ENCODE peak calls at places on chromosome 20, in seven cellular contexts. Z, M, L, I, J, A and X are unnamed samples. For H3K27me3, the result is how much of the 10 kb centered on the place peaks cover.

GRCh38 chr20:57465486-57465885 is 59.5 kb downstream of the CTCFL start:
- DNase-seq in Z (peak), A (no peak), L (no peak), M (peak), I (no peak), J (no peak), X (no peak)

GRCh38 chr20:48797275-48797825 is 30.4 kb downstream of the PREX1 start:
- DNase-seq in J (peak), A (no peak), L (no peak), Z (peak), I (no peak), M (no peak), X (peak)

GRCh38 chr20:10131612-10132345 is 86.9 kb upstream of the SNAP25 start:
- DNase-seq in J (no peak), Z (no peak), I (peak), A (peak), L (peak), M (peak), X (peak)

GRCh38 chr20:60046011-60046413 is 87.8 kb downstream of the CDH26 start:
- DNase-seq in I (no peak), Z (no peak), A (no peak), M (no peak), J (no peak), L (no peak), X (no peak)

GRCh38 chr20:34970193-34971037 is 14.7 kb downstream of the MYH7B start:
- DNase-seq in J (no peak), I (no peak), L (no peak), A (no peak), M (no peak), Z (no peak), X (no peak)

GRCh38 chr20:6769953-6770831 is 2.7 kb downstream of the BMP2 start:
- DNase-seq in A (peak), M (peak), L (peak), Z (peak), I (peak), J (peak), X (peak)

GRCh38 chr20:20941468-20941889 is 164.7 kb downstream of the LINC00237 start:
- DNase-seq in M (no peak), J (no peak), Z (no peak), A (no peak), L (no peak), I (no peak), X (no peak)

GRCh38 chr20:63521602-63522001 is 1.0 kb downstream of the PPDPF start:
- DNase-seq in J (no peak), I (no peak), M (peak), A (no peak), Z (peak), L (no peak), X (peak)

GRCh38 chr20:432208-432607 is 24.1 kb downstream of the RBCK1 start:
- DNase-seq in A (no peak), L (no peak), M (no peak), J (no peak), Z (no peak), I (no peak), X (no peak)

GRCh38 chr20:8389381-8390368 is 257.6 kb downstream of the PLCB1 start:
- DNase-seq in J (no peak), A (no peak), L (no peak), I (no peak), M (no peak), Z (no peak), X (no peak)

DNA sequence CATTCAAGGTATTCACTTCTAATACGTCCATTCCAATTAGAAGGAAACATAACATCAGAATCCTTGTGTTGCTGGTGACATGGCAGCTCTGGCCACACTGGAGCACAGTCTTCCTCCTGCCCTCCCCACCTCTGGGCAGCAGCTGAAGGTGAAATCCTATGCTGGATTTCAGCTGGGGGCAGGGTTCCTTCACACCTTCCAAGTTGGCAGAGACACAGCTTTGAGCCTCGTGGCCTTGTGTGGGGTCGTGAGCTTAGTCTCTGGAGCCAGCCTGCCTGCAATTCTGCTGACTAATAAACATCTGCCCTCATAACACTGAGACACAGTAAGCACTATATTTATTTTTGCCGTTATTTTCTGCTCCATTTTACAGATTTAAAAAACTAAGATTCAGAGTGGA is 218.9 kb upstream of the RIN2 start:
- DNase-seq in A (no peak), J (no peak), I (no peak), M (no peak), Z (no peak), L (no peak), X (no peak)
- H3K27me3 ChIP-seq in A (under half), J (under half), I (under half), M (under half), Z (under half), L (under half), X (under half)

GRCh38 chr20:53594068-53595017 is 704 bp upstream of the ZNF217 start:
- DNase-seq in A (peak), L (peak), J (peak), Z (peak), M (peak), I (peak), X (peak)
- TF ChIP-seq CTCF in A (peak), L (no peak), J (no peak), Z (peak), M (peak), I (no peak), X (peak)

GRCh38 chr20:45969712-45970634 is 2.0 kb downstream of the ZNF335 start:
- DNase-seq in L (no peak), Z (peak), A (no peak), J (no peak), I (no peak), M (no peak), X (peak)

GRCh38 chr20:45971675-45972499 is at the start of gene ZNF335:
- DNase-seq in Z (peak), I (peak), L (peak), J (peak), A (peak), M (peak), X (peak)

GRCh38 chr20:45972500-45973183 is 639 bp upstream of the ZNF335 start:
- DNase-seq in J (no peak), A (no peak), Z (peak), I (no peak), M (no peak), L (no peak), X (peak)

GRCh38 chr20:45970646-45971424 is 1.2 kb downstream of the ZNF335 start:
- DNase-seq in J (peak), Z (peak), A (no peak), M (no peak), L (peak), I (no peak), X (peak)

DNA sequence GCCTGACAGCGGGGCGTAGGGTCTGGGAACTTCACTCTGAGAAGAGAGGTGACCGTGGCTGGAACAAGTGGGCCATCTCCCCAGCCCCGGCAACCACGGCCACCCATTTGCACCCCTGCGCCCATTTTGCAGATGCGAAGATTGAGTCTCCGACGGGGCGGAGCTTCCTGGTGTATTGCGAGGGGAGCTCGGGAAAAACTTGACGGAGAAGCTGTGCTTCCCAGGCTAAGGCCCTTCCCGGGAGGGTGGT is 653 bp downstream of the ZNF335 start:
- DNase-seq in Z (no peak), L (no peak), A (no peak), M (no peak), J (no peak), I (no peak), X (no peak)
- TF ChIP-seq POLR2A in Z (no peak), L (no peak), A (no peak), M (no peak), J (no peak), I (no peak), X (no peak)

GRCh38 chr20:43916073-43916874 is 1.6 kb downstream of the TOX2 start:
- DNase-seq in J (no peak), L (no peak), M (no peak), A (no peak), I (no peak), Z (no peak), X (no peak)

GRCh38 chr20:43914697-43915208 is at the start of gene TOX2:
- DNase-seq in A (no peak), J (no peak), L (no peak), M (peak), I (no peak), Z (peak), X (no peak)

GRCh38 chr20:43914286-43914685 is 366 bp upstream of the TOX2 start:
- DNase-seq in L (no peak), Z (no peak), J (no peak), I (no peak), M (no peak), A (no peak), X (peak)

GRCh38 chr20:43916875-43917371 is 2.3 kb downstream of the TOX2 start:
- DNase-seq in A (no peak), I (no peak), M (no peak), J (no peak), L (no peak), Z (no peak), X (no peak)

DNA sequence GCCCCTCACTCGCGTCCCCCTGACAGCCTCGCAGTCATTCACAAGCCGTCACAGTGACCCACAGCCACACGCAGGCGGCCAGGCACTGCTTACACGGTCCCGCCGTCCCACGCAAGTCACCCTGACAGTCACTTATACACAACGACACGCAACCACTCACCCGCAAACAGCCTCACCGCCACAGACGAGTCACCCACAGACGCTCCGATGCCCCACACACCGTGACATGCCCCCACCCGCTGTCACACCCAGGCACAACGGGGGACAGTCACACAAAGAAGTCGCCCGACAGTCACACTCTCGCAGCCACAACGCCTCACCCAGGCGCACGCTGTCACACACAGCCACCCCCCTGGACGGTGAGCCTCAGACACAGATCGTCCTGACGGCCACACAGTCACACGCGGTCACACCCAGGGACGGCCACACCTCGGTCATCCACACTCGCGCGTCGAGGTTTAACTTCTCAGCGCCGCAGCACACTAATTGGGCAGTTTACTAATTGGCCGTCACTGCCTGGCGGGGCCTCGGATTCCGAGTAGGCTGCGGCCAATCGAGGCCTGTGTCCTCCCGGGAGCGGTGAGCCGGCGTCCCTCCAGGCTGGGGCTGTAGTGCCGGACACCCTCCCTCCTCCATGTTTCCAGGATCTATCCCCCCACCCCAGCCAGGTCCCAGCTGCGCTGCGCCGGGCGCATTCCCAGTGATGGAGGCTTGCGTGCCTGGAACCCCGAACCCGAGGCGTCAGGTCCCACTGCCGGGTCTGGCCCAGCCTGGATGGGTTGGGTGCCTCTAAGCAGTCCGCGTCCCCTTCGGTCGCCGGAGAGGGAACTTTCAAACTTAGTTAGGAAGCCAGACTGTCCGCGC is 789 bp downstream of the TOX2 start:
- DNase-seq in J (no peak), M (no peak), I (no peak), Z (no peak), L (no peak), A (no peak), X (no peak)
- H3K27me3 ChIP-seq in J (under half), M (under half), I (under half), Z (under half), L (under half), A (under half), X (under half)